ENCODE peak calls at places on chromosomes 1 and 21, in seven cellular contexts. One of them, this sample, is unnamed.

GRCh38 chr1:3740038-3740437 is 12.2 kb upstream of the CCDC27 start:
- DNase-seq in HepG2: no peak
- DNase-seq in A549: no peak
- DNase-seq in GM12878: no peak
- DNase-seq in IMR-90: no peak
- DNase-seq in H1: no peak
- DNase-seq in HCT116: no peak
- DNase-seq in this sample: no peak

GRCh38 chr1:109794319-109795132 is 30.8 kb upstream of the EPS8L3 start:
- DNase-seq in IMR-90: no peak
- DNase-seq in H1: no peak
- DNase-seq in A549: no peak
- DNase-seq in HCT116: no peak
- DNase-seq in HepG2: peak
- DNase-seq in GM12878: no peak
- DNase-seq in this sample: peak

GRCh38 chr1:2279210-2279639 is 51.1 kb downstream of the SKI start:
- DNase-seq in GM12878: no peak
- DNase-seq in H1: peak
- DNase-seq in A549: no peak
- DNase-seq in IMR-90: peak
- DNase-seq in HCT116: no peak
- DNase-seq in HepG2: no peak
- DNase-seq in this sample: no peak

GRCh38 chr1:213564215-213564659 is 423.5 kb upstream of the PROX1 start:
- DNase-seq in IMR-90: no peak
- DNase-seq in GM12878: no peak
- DNase-seq in H1: no peak
- DNase-seq in HepG2: peak
- DNase-seq in HCT116: peak
- DNase-seq in A549: no peak
- DNase-seq in this sample: peak

GRCh38 chr1:184753093-184753492 is 1.6 kb downstream of the EDEM3 start:
- DNase-seq in IMR-90: no peak
- DNase-seq in HepG2: no peak
- DNase-seq in HCT116: no peak
- DNase-seq in GM12878: no peak
- DNase-seq in H1: no peak
- DNase-seq in A549: no peak
- DNase-seq in this sample: no peak

GRCh38 chr1:10657080-10657847 is 139.2 kb downstream of the CASZ1 start:
- DNase-seq in GM12878: no peak
- DNase-seq in HCT116: no peak
- DNase-seq in HepG2: no peak
- DNase-seq in IMR-90: no peak
- DNase-seq in A549: no peak
- DNase-seq in H1: no peak
- DNase-seq in this sample: no peak

GRCh38 chr1:156664949-156665411 is 12.2 kb downstream of the NES start:
- DNase-seq in IMR-90: no peak
- DNase-seq in HCT116: no peak
- DNase-seq in HepG2: peak
- DNase-seq in A549: no peak
- DNase-seq in H1: peak
- DNase-seq in GM12878: no peak
- DNase-seq in this sample: peak

GRCh38 chr1:31426249-31426922 is 13.4 kb downstream of the SERINC2 start:
- DNase-seq in IMR-90: no peak
- DNase-seq in HCT116: no peak
- DNase-seq in GM12878: no peak
- DNase-seq in A549: no peak
- DNase-seq in H1: no peak
- DNase-seq in HepG2: no peak
- DNase-seq in this sample: no peak

GRCh38 chr1:214493126-214493796 is 58.1 kb downstream of the PTPN14 start:
- DNase-seq in IMR-90: peak
- DNase-seq in HepG2: no peak
- DNase-seq in GM12878: no peak
- DNase-seq in H1: no peak
- DNase-seq in A549: no peak
- DNase-seq in HCT116: no peak
- DNase-seq in this sample: no peak

GRCh38 chr1:200907611-200908097 is 13.0 kb downstream of the INAVA start:
- DNase-seq in IMR-90: no peak
- DNase-seq in HCT116: no peak
- DNase-seq in A549: no peak
- DNase-seq in GM12878: peak
- DNase-seq in H1: no peak
- DNase-seq in HepG2: peak
- DNase-seq in this sample: no peak

GRCh38 chr1:39540504-39541031 is 36.0 kb downstream of the PABPC4 start:
- DNase-seq in IMR-90: peak
- DNase-seq in HCT116: no peak
- DNase-seq in H1: no peak
- DNase-seq in A549: no peak
- DNase-seq in GM12878: no peak
- DNase-seq in HepG2: no peak
- DNase-seq in this sample: no peak

GRCh38 chr21:45080639-45081414 is 6.4 kb downstream of the ADARB1 start:
- DNase-seq in GM12878: no peak
- DNase-seq in IMR-90: peak
- DNase-seq in A549: no peak
- DNase-seq in HepG2: no peak
- DNase-seq in HCT116: no peak
- DNase-seq in H1: no peak
- DNase-seq in this sample: no peak

GRCh38 chr21:45547211-45547900 is 5.1 kb upstream of the SLC19A1 start:
- DNase-seq in HCT116: no peak
- DNase-seq in IMR-90: no peak
- DNase-seq in H1: no peak
- DNase-seq in A549: no peak
- DNase-seq in GM12878: no peak
- DNase-seq in HepG2: no peak
- DNase-seq in this sample: no peak

GRCh38 chr1:42176902-42177519 is 12.5 kb upstream of the GUCA2A start:
- DNase-seq in IMR-90: peak
- DNase-seq in HepG2: peak
- DNase-seq in HCT116: no peak
- DNase-seq in GM12878: no peak
- DNase-seq in A549: peak
- DNase-seq in H1: no peak
- DNase-seq in this sample: peak

GRCh38 chr1:243269461-243269801 is 13.6 kb downstream of the SDCCAG8 start:
- DNase-seq in HCT116: no peak
- DNase-seq in HepG2: no peak
- DNase-seq in A549: no peak
- DNase-seq in GM12878: no peak
- DNase-seq in IMR-90: no peak
- DNase-seq in H1: no peak
- DNase-seq in this sample: peak

GRCh38 chr1:2601721-2602303 is 15.2 kb downstream of the PRXL2B start:
- DNase-seq in HCT116: no peak
- DNase-seq in HepG2: no peak
- DNase-seq in H1: no peak
- DNase-seq in A549: no peak
- DNase-seq in GM12878: no peak
- DNase-seq in IMR-90: no peak
- DNase-seq in this sample: no peak

GRCh38 chr21:38875694-38876492 is 70.2 kb downstream of the ETS2 start:
- DNase-seq in HCT116: no peak
- DNase-seq in GM12878: no peak
- DNase-seq in HepG2: no peak
- DNase-seq in A549: no peak
- DNase-seq in IMR-90: peak
- DNase-seq in H1: no peak
- DNase-seq in this sample: no peak

GRCh38 chr1:236507022-236507700 is 16.6 kb upstream of the LGALS8 start:
- DNase-seq in H1: no peak
- DNase-seq in A549: no peak
- DNase-seq in GM12878: no peak
- DNase-seq in HCT116: no peak
- DNase-seq in IMR-90: peak
- DNase-seq in HepG2: peak
- DNase-seq in this sample: no peak

GRCh38 chr1:25086518-25087079 is 145.7 kb downstream of the SYF2 start:
- DNase-seq in IMR-90: no peak
- DNase-seq in HCT116: no peak
- DNase-seq in HepG2: no peak
- DNase-seq in H1: no peak
- DNase-seq in A549: no peak
- DNase-seq in GM12878: no peak
- DNase-seq in this sample: no peak

GRCh38 chr1:146007048-146007784 is 10.8 kb upstream of the TXNIP start:
- DNase-seq in HepG2: peak
- DNase-seq in GM12878: peak
- DNase-seq in IMR-90: peak
- DNase-seq in H1: peak
- DNase-seq in HCT116: peak
- DNase-seq in A549: peak
- DNase-seq in this sample: peak

DNA sequence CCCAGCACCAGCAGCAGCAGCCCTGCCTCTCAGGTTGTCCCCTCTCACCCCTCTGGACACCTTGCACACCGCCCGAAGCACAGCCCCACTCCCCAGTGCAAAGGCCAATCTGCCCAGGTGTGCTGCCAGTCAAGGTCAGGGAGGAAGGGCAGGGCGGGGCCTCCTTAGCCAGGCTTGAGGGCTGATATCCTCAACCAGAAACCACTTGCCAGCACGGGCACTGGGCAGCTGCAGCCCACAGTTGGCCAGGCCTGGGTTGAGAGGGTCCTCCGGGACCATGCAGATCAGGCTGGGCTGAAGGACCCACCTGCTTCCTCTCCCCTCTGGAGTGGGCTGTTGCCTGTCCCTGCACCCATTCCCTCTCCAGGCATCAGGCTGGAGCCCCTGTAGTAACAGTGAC is 588.3 kb downstream of the NPHP4 start:
- DNase-seq in HCT116: no peak
- DNase-seq in IMR-90: no peak
- DNase-seq in H1: no peak
- DNase-seq in HepG2: no peak
- DNase-seq in A549: no peak
- DNase-seq in GM12878: no peak
- DNase-seq in this sample: no peak
- TF ChIP-seq CEBPB in HCT116: no peak
- TF ChIP-seq CEBPB in IMR-90: no peak
- TF ChIP-seq CEBPB in H1: no peak
- TF ChIP-seq CEBPB in HepG2: no peak
- TF ChIP-seq CEBPB in A549: no peak
- TF ChIP-seq CEBPB in GM12878: no peak
- TF ChIP-seq CEBPB in this sample: no peak

GRCh38 chr1:222629921-222630535 is 12.1 kb downstream of the MIA3 start:
- DNase-seq in GM12878: no peak
- DNase-seq in HCT116: no peak
- DNase-seq in A549: no peak
- DNase-seq in H1: no peak
- DNase-seq in IMR-90: peak
- DNase-seq in HepG2: no peak
- DNase-seq in this sample: no peak

GRCh38 chr1:222631611-222632208 is 13.8 kb downstream of the MIA3 start:
- DNase-seq in H1: no peak
- DNase-seq in HCT116: no peak
- DNase-seq in HepG2: no peak
- DNase-seq in A549: no peak
- DNase-seq in GM12878: no peak
- DNase-seq in IMR-90: peak
- DNase-seq in this sample: no peak

GRCh38 chr1:222632749-222633148 is 14.9 kb downstream of the MIA3 start:
- DNase-seq in A549: no peak
- DNase-seq in H1: no peak
- DNase-seq in HepG2: no peak
- DNase-seq in IMR-90: no peak
- DNase-seq in HCT116: no peak
- DNase-seq in GM12878: no peak
- DNase-seq in this sample: no peak

GRCh38 chr1:222634180-222635013 is 16.5 kb downstream of the MIA3 start:
- DNase-seq in A549: peak
- DNase-seq in HCT116: peak
- DNase-seq in GM12878: no peak
- DNase-seq in IMR-90: peak
- DNase-seq in HepG2: peak
- DNase-seq in H1: peak
- DNase-seq in this sample: peak
- TF ChIP-seq CEBPB in A549: no peak
- TF ChIP-seq CEBPB in HCT116: no peak
- TF ChIP-seq CEBPB in GM12878: no peak
- TF ChIP-seq CEBPB in IMR-90: no peak
- TF ChIP-seq CEBPB in HepG2: no peak
- TF ChIP-seq CEBPB in H1: no peak
- TF ChIP-seq CEBPB in this sample: no peak

GRCh38 chr1:230950404-230950803 is 28.3 kb downstream of the TTC13 start:
- DNase-seq in HCT116: no peak
- DNase-seq in A549: no peak
- DNase-seq in IMR-90: no peak
- DNase-seq in GM12878: no peak
- DNase-seq in H1: no peak
- DNase-seq in HepG2: no peak
- DNase-seq in this sample: no peak
- TF ChIP-seq CEBPB in HCT116: no peak
- TF ChIP-seq CEBPB in A549: no peak
- TF ChIP-seq CEBPB in IMR-90: no peak
- TF ChIP-seq CEBPB in GM12878: no peak
- TF ChIP-seq CEBPB in H1: no peak
- TF ChIP-seq CEBPB in HepG2: no peak
- TF ChIP-seq CEBPB in this sample: no peak

DNA sequence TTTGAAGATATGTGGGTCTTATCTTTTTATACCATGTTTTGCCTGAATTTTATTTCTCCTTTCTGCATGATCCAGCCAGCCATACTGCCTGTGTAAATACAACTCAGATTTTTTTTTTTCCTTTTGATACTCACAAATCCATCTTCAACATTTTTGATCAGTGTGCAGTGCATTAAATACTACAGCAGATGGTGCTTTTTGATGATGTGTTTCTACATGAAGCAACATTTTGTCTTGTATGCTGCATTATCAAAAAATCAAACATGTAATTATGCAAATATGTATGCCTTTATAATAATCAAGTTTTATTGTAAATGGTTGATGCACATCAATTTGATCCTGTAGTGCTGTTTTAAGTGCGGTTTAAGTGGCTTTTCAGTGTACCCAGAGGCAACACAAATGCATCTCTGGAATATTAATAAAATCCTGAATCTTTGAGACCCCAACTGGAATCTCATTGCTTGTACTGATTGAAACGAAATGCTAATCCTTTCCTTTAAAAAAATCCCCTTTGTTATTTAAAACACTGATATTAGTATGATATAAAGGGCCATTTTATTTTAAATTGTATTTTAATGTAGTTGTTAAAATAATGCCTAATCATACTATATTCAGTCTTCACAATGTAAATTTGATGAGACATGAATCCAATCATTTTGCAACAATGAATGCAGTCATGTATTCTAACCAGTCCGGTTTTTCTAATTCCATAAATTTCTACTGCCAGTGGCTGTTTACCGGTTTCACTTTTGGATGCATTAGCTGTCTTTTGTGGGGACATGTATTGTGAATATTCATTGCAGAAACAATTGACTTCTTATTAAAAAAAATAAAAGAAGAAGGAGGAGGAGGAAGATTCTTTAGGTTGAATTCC is 625.2 kb upstream of the PTBP2 start:
- DNase-seq in GM12878: no peak
- DNase-seq in IMR-90: no peak
- DNase-seq in HepG2: no peak
- DNase-seq in HCT116: no peak
- DNase-seq in H1: no peak
- DNase-seq in A549: no peak
- DNase-seq in this sample: no peak
- TF ChIP-seq CEBPB in GM12878: no peak
- TF ChIP-seq CEBPB in IMR-90: no peak
- TF ChIP-seq CEBPB in HepG2: no peak
- TF ChIP-seq CEBPB in HCT116: no peak
- TF ChIP-seq CEBPB in H1: no peak
- TF ChIP-seq CEBPB in A549: no peak
- TF ChIP-seq CEBPB in this sample: no peak

GRCh38 chr1:245155186-245156040 is 628 bp downstream of the KIF26B start:
- DNase-seq in H1: peak
- DNase-seq in HepG2: no peak
- DNase-seq in HCT116: no peak
- DNase-seq in GM12878: no peak
- DNase-seq in A549: peak
- DNase-seq in IMR-90: peak
- DNase-seq in this sample: peak
- TF ChIP-seq CEBPB in H1: no peak
- TF ChIP-seq CEBPB in HepG2: no peak
- TF ChIP-seq CEBPB in HCT116: no peak
- TF ChIP-seq CEBPB in GM12878: no peak
- TF ChIP-seq CEBPB in A549: no peak
- TF ChIP-seq CEBPB in IMR-90: no peak
- TF ChIP-seq CEBPB in this sample: no peak

This sample was measured in K562.